ENCODE peak calls at places on chromosome 12, in four cellular contexts. I, D, R and E are unnamed samples.

GRCh38 chr12:118164798-118165486 is 29.0 kb downstream of the PEBP1 start:
- DNase-seq in I (peak), D (no peak), R (no peak), E (peak)

GRCh38 chr12:96084624-96085023 is 49.2 kb upstream of the LTA4H start:
- DNase-seq in I (no peak), D (no peak), R (no peak), E (no peak)

GRCh38 chr12:48815281-48816110 is 2.8 kb upstream of the CACNB3 start:
- DNase-seq in I (peak), D (peak), R (peak), E (peak)

GRCh38 chr12:124359671-124360581 is 65.0 kb downstream of the RFLNA start:
- DNase-seq in I (no peak), D (peak), R (peak), E (no peak)

GRCh38 chr12:27493260-27493935 is 30.6 kb upstream of the PPFIBP1 start:
- DNase-seq in I (peak), D (no peak), R (no peak), E (no peak)

GRCh38 chr12:15584366-15585041 is 204.7 kb downstream of the EPS8 start:
- DNase-seq in I (peak), D (no peak), R (peak), E (peak)

GRCh38 chr12:12801649-12802048 is 11.5 kb upstream of the DDX47 start:
- DNase-seq in I (no peak), D (no peak), R (no peak), E (no peak)

GRCh38 chr12:49923035-49923644 is 19.4 kb upstream of the FAIM2 start:
- DNase-seq in I (no peak), D (no peak), R (no peak), E (no peak)

GRCh38 chr12:88202500-88202899 is 60.4 kb downstream of the TMTC3 start:
- DNase-seq in I (peak), D (no peak), R (no peak), E (no peak)

GRCh38 chr12:80627773-80628172 is 79.7 kb upstream of the MYF6 start:
- DNase-seq in I (peak), D (no peak), R (no peak), E (peak)

GRCh38 chr12:120261951-120262851 is 3.3 kb downstream of the PXN start:
- DNase-seq in I (no peak), D (no peak), R (peak), E (peak)

GRCh38 chr12:68416826-68417225 is 84.7 kb upstream of the MDM1 start:
- DNase-seq in I (peak), D (no peak), R (no peak), E (no peak)

GRCh38 chr12:57757771-57758170 is 2.9 kb downstream of the MARCHF9 start:
- DNase-seq in I (no peak), D (no peak), R (no peak), E (no peak)

GRCh38 chr12:53791735-53792326 is 40.1 kb upstream of the CISTR start:
- DNase-seq in I (no peak), D (no peak), R (no peak), E (no peak)

GRCh38 chr12:88417531-88417930 is 162.7 kb downstream of the KITLG start:
- DNase-seq in I (no peak), D (no peak), R (no peak), E (no peak)

GRCh38 chr12:63064080-63064479 is 86.9 kb downstream of the AVPR1A start:
- DNase-seq in I (peak), D (no peak), R (no peak), E (no peak)

GRCh38 chr12:101695698-101696097 is 1.7 kb upstream of the CHPT1 start:
- DNase-seq in I (peak), D (no peak), R (no peak), E (no peak)

GRCh38 chr12:106680280-106680679 is 94.2 kb upstream of the RIC8B start:
- DNase-seq in I (no peak), D (no peak), R (no peak), E (no peak)

GRCh38 chr12:15918066-15918465 is 6.9 kb downstream of the DERA start:
- DNase-seq in I (no peak), D (no peak), R (no peak), E (no peak)